ENCODE peak calls at places on chromosomes 7 and 10, in eight cellular contexts. D is uterus, F is A549, L is sigmoid colon, Q is adrenal gland, G is right lobe of liver, O is HCT116, E is ovary. V is an unnamed sample.

GRCh38 chr10:99372546-99373271 is 43.6 kb downstream of the CNNM1 start:
- DNase-seq in D (no peak), F (no peak), L (no peak), Q (no peak), G (no peak), O (no peak), E (peak; percentile 34), V (no peak)

GRCh38 chr10:70863470-70864160 is 24.8 kb downstream of the PCBD1 start:
- DNase-seq in D (no peak), F (no peak), L (no peak), Q (no peak), G (no peak), O (no peak), E (no peak), V (no peak)

GRCh38 chr10:85979598-85979997 is 387.0 kb downstream of the GRID1 start:
- DNase-seq in D (no peak), F (no peak), L (no peak), Q (no peak), G (no peak), O (no peak), E (no peak), V (no peak)

GRCh38 chr7:28754027-28754426 is 204.1 kb downstream of the TRIL start:
- DNase-seq in D (no peak), F (peak; percentile 9), L (no peak), Q (no peak), G (no peak), O (no peak), E (no peak), V (no peak)

GRCh38 chr7:116293139-116293538 is 82.8 kb downstream of the TES start:
- DNase-seq in D (no peak), F (no peak), L (no peak), Q (no peak), G (no peak), O (no peak), E (no peak), V (no peak)

GRCh38 chr7:77354914-77355313 is 61.2 kb downstream of the GSAP start:
- DNase-seq in D (no peak), F (no peak), L (no peak), Q (no peak), G (no peak), O (no peak), E (no peak), V (no peak)

GRCh38 chr7:140121321-140121720 is 55.5 kb downstream of the KDM7A start:
- DNase-seq in D (no peak), F (no peak), L (no peak), Q (no peak), G (no peak), O (no peak), E (no peak), V (no peak)

GRCh38 chr10:97701438-97702064 is 12.0 kb upstream of the MARVELD1 start:
- DNase-seq in D (no peak), F (peak; percentile 88), L (no peak), Q (peak; percentile 74), G (no peak), O (no peak), E (peak; percentile 64), V (no peak)

GRCh38 chr10:97861351-97861750 is 11.7 kb downstream of the GOLGA7B start:
- DNase-seq in D (no peak), F (peak; percentile 93), L (no peak), Q (peak; percentile 57), G (no peak), O (no peak), E (no peak), V (no peak)

GRCh38 chr7:150969483-150969874 is 8.6 kb downstream of the KCNH2 start:
- DNase-seq in D (no peak), F (no peak), L (no peak), Q (no peak), G (no peak), O (no peak), E (no peak), V (no peak)

GRCh38 chr10:47339759-47340612 is 8.2 kb upstream of the RBP3 start:
- DNase-seq in D (no peak), F (no peak), L (peak; percentile 22), Q (no peak), G (no peak), O (no peak), E (no peak), V (no peak)

GRCh38 chr10:23927926-23928325 is 281.0 kb upstream of the KIAA1217 start:
- DNase-seq in D (no peak), F (no peak), L (no peak), Q (peak; percentile 3), G (no peak), O (no peak), E (no peak), V (no peak)

GRCh38 chr10:3887885-3888476 is 103.0 kb upstream of the KLF6 start:
- DNase-seq in D (peak; percentile 50), F (peak; percentile 47), L (peak; percentile 83), Q (peak; percentile 81), G (no peak), O (no peak), E (peak; percentile 32), V (no peak)

GRCh38 chr7:102117743-102118142 is 168.9 kb upstream of the SH2B2 start:
- DNase-seq in D (no peak), F (no peak), L (no peak), Q (no peak), G (no peak), O (no peak), E (no peak), V (no peak)

GRCh38 chr10:14486777-14487510 is 156.2 kb upstream of the FRMD4A start:
- DNase-seq in D (no peak), F (no peak), L (no peak), Q (no peak), G (no peak), O (no peak), E (peak; percentile 24), V (no peak)

GRCh38 chr7:41033526-41033925 is 669.4 kb downstream of the INHBA start:
- DNase-seq in D (no peak), F (no peak), L (no peak), Q (no peak), G (no peak), O (no peak), E (no peak), V (no peak)

GRCh38 chr10:32000937-32001336 is 55.3 kb downstream of the KIF5B start:
- DNase-seq in D (no peak), F (no peak), L (no peak), Q (no peak), G (no peak), O (no peak), E (no peak), V (no peak)

GRCh38 chr10:27099448-27099847 is 846 bp downstream of the ANKRD26 start:
- DNase-seq in D (no peak), F (no peak), L (no peak), Q (no peak), G (no peak), O (no peak), E (no peak), V (no peak)

GRCh38 chr7:72032934-72033333 is 379.2 kb downstream of the CALN1 start:
- DNase-seq in D (no peak), F (no peak), L (no peak), Q (peak; percentile 64), G (no peak), O (no peak), E (no peak), V (no peak)

DNA sequence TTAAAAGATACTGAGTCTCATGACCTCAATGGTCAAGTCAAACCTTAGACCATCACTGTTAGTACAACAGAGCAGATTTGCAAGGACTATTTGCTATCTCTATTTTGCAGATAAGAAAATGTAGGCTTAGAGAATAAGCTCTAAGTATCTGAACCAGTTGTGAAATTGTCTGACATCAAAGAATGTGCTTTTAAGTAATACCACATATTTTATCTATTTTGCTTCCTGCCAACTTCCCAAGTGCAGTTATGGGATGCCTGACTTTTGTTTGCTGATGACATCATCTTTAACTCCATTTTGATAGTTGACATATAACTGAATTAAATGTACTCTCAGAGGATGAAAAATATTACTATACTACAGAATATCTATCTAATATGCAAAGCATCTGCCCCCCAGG is 83.6 kb upstream of the TMEM106B start:
- DNase-seq in D (no peak), F (no peak), L (no peak), Q (no peak), G (no peak), O (no peak), E (no peak), V (no peak)
- TF ChIP-seq POLR2A in D (no peak), F (no peak), L (no peak), Q (no peak), G (no peak), O (no peak), E (no peak), V (no peak)

GRCh38 chr7:24582171-24582570 is 8.9 kb downstream of the PALS2 start:
- DNase-seq in D (no peak), F (no peak), L (no peak), Q (no peak), G (no peak), O (no peak), E (no peak), V (no peak)

GRCh38 chr7:24591152-24591551 is 17.9 kb downstream of the PALS2 start:
- DNase-seq in D (no peak), F (no peak), L (no peak), Q (no peak), G (no peak), O (no peak), E (no peak), V (no peak)

GRCh38 chr7:24587853-24588252 is 14.6 kb downstream of the PALS2 start:
- DNase-seq in D (no peak), F (no peak), L (no peak), Q (peak; percentile 2), G (no peak), O (no peak), E (no peak), V (no peak)
- H3K4me1 ChIP-seq in D (no peaks in the 10 kb centered on the region), F (no peaks in the 10 kb centered on the region), L (no peaks in the 10 kb centered on the region), Q (no peaks in the 10 kb centered on the region), G (no peaks in the 10 kb centered on the region), O (no peaks in the 10 kb centered on the region), E (peaks cover 3% of the 10 kb centered on the region), V (no peaks in the 10 kb centered on the region)

DNA sequence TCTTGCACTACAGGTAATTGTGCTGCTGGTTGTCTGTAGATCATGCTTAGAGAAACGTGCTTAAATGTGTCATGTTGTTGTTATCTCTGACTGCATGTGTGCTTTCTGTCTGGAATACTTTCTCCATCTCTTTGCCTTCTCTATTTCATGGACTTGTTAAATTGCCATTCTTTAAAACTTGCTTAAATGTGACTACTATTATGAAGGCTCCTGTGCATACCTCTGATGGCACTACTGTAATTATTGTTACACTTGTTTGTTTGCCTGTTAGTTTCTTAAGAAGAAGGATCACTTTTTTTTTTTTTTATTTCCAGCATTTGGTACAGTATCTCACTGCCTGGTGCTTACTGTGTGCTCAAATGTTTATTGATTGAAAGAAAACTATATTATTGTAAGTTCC is 41.6 kb downstream of the KMT2E start:
- DNase-seq in D (no peak), F (no peak), L (no peak), Q (no peak), G (no peak), O (no peak), E (no peak), V (no peak)
- H3K4me3 ChIP-seq in D (no peak overlapping the region), F (no peak overlapping the region), L (no peak overlapping the region), Q (no peak overlapping the region), G (no peak overlapping the region), O (no peak overlapping the region), E (no peak overlapping the region), V (no peak overlapping the region)

GRCh38 chr7:135147899-135148721 is at the start of gene TMEM140:
- DNase-seq in D (no peak), F (no peak), L (no peak), Q (peak; percentile 59), G (peak; percentile 78), O (no peak), E (peak; percentile 57), V (no peak)
- TF ChIP-seq POLR2A in D (peak; percentile 78), F (no peak), L (peak; percentile 37), Q (no peak), G (peak; percentile 86), O (no peak), E (peak; percentile 28), V (peak; percentile 43)

GRCh38 chr10:30185916-30186315 is 126.5 kb upstream of the JCAD start:
- DNase-seq in D (no peak), F (no peak), L (no peak), Q (no peak), G (no peak), O (no peak), E (no peak), V (no peak)
- H3K4me1 ChIP-seq in D (no peaks in the 10 kb centered on the region), F (peaks cover 31% of the 10 kb centered on the region), L (no peaks in the 10 kb centered on the region), Q (no peaks in the 10 kb centered on the region), G (no peaks in the 10 kb centered on the region), O (peaks cover 28% of the 10 kb centered on the region), E (peaks cover 2% of the 10 kb centered on the region), V (peaks cover 41% of the 10 kb centered on the region)